ENCODE peak calls at places on chromosome 22, in eight cellular contexts. One of them, this sample, is unnamed.

GRCh38 chr22:36144886-36145541 is 15.5 kb downstream of the APOL3 start:
- DNase-seq in MM.1S: peak
- DNase-seq in occipital lobe: peak
- DNase-seq in T-helper 1 cell: no peak
- DNase-seq in HuH-7: peak
- DNase-seq in stimulated activated CD8-positive, alpha-beta memory T cell treated with anti-CD3 and anti-CD28 coated beads, Interleukin-15, amount 100 ng/mL, for 24 hours: no peak
- DNase-seq in heart right ventricle: peak
- DNase-seq in T47D: peak
- DNase-seq in this sample: peak

GRCh38 chr22:23179381-23180294 is 671 bp upstream of the BCR start:
- DNase-seq in MM.1S: peak
- DNase-seq in occipital lobe: no peak
- DNase-seq in T-helper 1 cell: no peak
- DNase-seq in HuH-7: peak
- DNase-seq in stimulated activated CD8-positive, alpha-beta memory T cell treated with anti-CD3 and anti-CD28 coated beads, Interleukin-15, amount 100 ng/mL, for 24 hours: no peak
- DNase-seq in heart right ventricle: peak
- DNase-seq in T47D: no peak
- DNase-seq in this sample: no peak

GRCh38 chr22:30113494-30113893 is 33.2 kb downstream of the HORMAD2 start:
- DNase-seq in MM.1S: no peak
- DNase-seq in occipital lobe: no peak
- DNase-seq in T-helper 1 cell: no peak
- DNase-seq in HuH-7: no peak
- DNase-seq in stimulated activated CD8-positive, alpha-beta memory T cell treated with anti-CD3 and anti-CD28 coated beads, Interleukin-15, amount 100 ng/mL, for 24 hours: no peak
- DNase-seq in heart right ventricle: no peak
- DNase-seq in T47D: no peak
- DNase-seq in this sample: no peak

GRCh38 chr22:50547231-50547851 is 1.6 kb downstream of the KLHDC7B start:
- DNase-seq in MM.1S: no peak
- DNase-seq in occipital lobe: no peak
- DNase-seq in T-helper 1 cell: no peak
- DNase-seq in HuH-7: no peak
- DNase-seq in stimulated activated CD8-positive, alpha-beta memory T cell treated with anti-CD3 and anti-CD28 coated beads, Interleukin-15, amount 100 ng/mL, for 24 hours: no peak
- DNase-seq in heart right ventricle: no peak
- DNase-seq in T47D: no peak
- DNase-seq in this sample: no peak

GRCh38 chr22:21590809-21591641 is 23.5 kb downstream of the UBE2L3 start:
- DNase-seq in MM.1S: no peak
- DNase-seq in occipital lobe: peak
- DNase-seq in T-helper 1 cell: no peak
- DNase-seq in HuH-7: no peak
- DNase-seq in stimulated activated CD8-positive, alpha-beta memory T cell treated with anti-CD3 and anti-CD28 coated beads, Interleukin-15, amount 100 ng/mL, for 24 hours: no peak
- DNase-seq in heart right ventricle: no peak
- DNase-seq in T47D: no peak
- DNase-seq in this sample: no peak

GRCh38 chr22:26330971-26331625 is 98.0 kb upstream of the ASPHD2 start:
- DNase-seq in MM.1S: peak
- DNase-seq in occipital lobe: peak
- DNase-seq in T-helper 1 cell: peak
- DNase-seq in HuH-7: peak
- DNase-seq in stimulated activated CD8-positive, alpha-beta memory T cell treated with anti-CD3 and anti-CD28 coated beads, Interleukin-15, amount 100 ng/mL, for 24 hours: no peak
- DNase-seq in heart right ventricle: no peak
- DNase-seq in T47D: peak
- DNase-seq in this sample: peak

GRCh38 chr22:37014835-37015586 is 4.2 kb downstream of the TST start:
- DNase-seq in MM.1S: no peak
- DNase-seq in occipital lobe: no peak
- DNase-seq in T-helper 1 cell: no peak
- DNase-seq in HuH-7: no peak
- DNase-seq in stimulated activated CD8-positive, alpha-beta memory T cell treated with anti-CD3 and anti-CD28 coated beads, Interleukin-15, amount 100 ng/mL, for 24 hours: no peak
- DNase-seq in heart right ventricle: no peak
- DNase-seq in T47D: no peak
- DNase-seq in this sample: no peak

GRCh38 chr22:50528682-50529415 is 963 bp downstream of the TYMP start:
- DNase-seq in MM.1S: no peak
- DNase-seq in occipital lobe: no peak
- DNase-seq in T-helper 1 cell: no peak
- DNase-seq in HuH-7: no peak
- DNase-seq in stimulated activated CD8-positive, alpha-beta memory T cell treated with anti-CD3 and anti-CD28 coated beads, Interleukin-15, amount 100 ng/mL, for 24 hours: no peak
- DNase-seq in heart right ventricle: no peak
- DNase-seq in T47D: no peak
- DNase-seq in this sample: no peak

GRCh38 chr22:50713008-50713385 is 25.0 kb upstream of the ACR start:
- DNase-seq in MM.1S: no peak
- DNase-seq in occipital lobe: no peak
- DNase-seq in T-helper 1 cell: no peak
- DNase-seq in HuH-7: no peak
- DNase-seq in stimulated activated CD8-positive, alpha-beta memory T cell treated with anti-CD3 and anti-CD28 coated beads, Interleukin-15, amount 100 ng/mL, for 24 hours: no peak
- DNase-seq in heart right ventricle: no peak
- DNase-seq in T47D: no peak
- DNase-seq in this sample: no peak

GRCh38 chr22:29202231-29203192 is 3.2 kb upstream of the EMID1 start:
- DNase-seq in MM.1S: peak
- DNase-seq in occipital lobe: no peak
- DNase-seq in T-helper 1 cell: no peak
- DNase-seq in HuH-7: peak
- DNase-seq in stimulated activated CD8-positive, alpha-beta memory T cell treated with anti-CD3 and anti-CD28 coated beads, Interleukin-15, amount 100 ng/mL, for 24 hours: no peak
- DNase-seq in heart right ventricle: peak
- DNase-seq in T47D: peak
- DNase-seq in this sample: no peak

GRCh38 chr22:22938672-22939536 is 51.3 kb downstream of the IGLL5 start:
- DNase-seq in MM.1S: no peak
- DNase-seq in occipital lobe: no peak
- DNase-seq in T-helper 1 cell: no peak
- DNase-seq in HuH-7: no peak
- DNase-seq in stimulated activated CD8-positive, alpha-beta memory T cell treated with anti-CD3 and anti-CD28 coated beads, Interleukin-15, amount 100 ng/mL, for 24 hours: no peak
- DNase-seq in heart right ventricle: no peak
- DNase-seq in T47D: no peak
- DNase-seq in this sample: no peak

GRCh38 chr22:35043251-35043931 is 22.6 kb upstream of the ISX start:
- DNase-seq in MM.1S: peak
- DNase-seq in occipital lobe: no peak
- DNase-seq in T-helper 1 cell: no peak
- DNase-seq in HuH-7: peak
- DNase-seq in stimulated activated CD8-positive, alpha-beta memory T cell treated with anti-CD3 and anti-CD28 coated beads, Interleukin-15, amount 100 ng/mL, for 24 hours: no peak
- DNase-seq in heart right ventricle: no peak
- DNase-seq in T47D: peak
- DNase-seq in this sample: no peak

GRCh38 chr22:41596776-41597634 is 7.4 kb upstream of the PMM1 start:
- DNase-seq in MM.1S: peak
- DNase-seq in occipital lobe: peak
- DNase-seq in T-helper 1 cell: no peak
- DNase-seq in HuH-7: peak
- DNase-seq in stimulated activated CD8-positive, alpha-beta memory T cell treated with anti-CD3 and anti-CD28 coated beads, Interleukin-15, amount 100 ng/mL, for 24 hours: no peak
- DNase-seq in heart right ventricle: peak
- DNase-seq in T47D: peak
- DNase-seq in this sample: peak

GRCh38 chr22:20438066-20438677 is 547 bp upstream of the SCARF2 start:
- DNase-seq in MM.1S: no peak
- DNase-seq in occipital lobe: no peak
- DNase-seq in T-helper 1 cell: no peak
- DNase-seq in HuH-7: no peak
- DNase-seq in stimulated activated CD8-positive, alpha-beta memory T cell treated with anti-CD3 and anti-CD28 coated beads, Interleukin-15, amount 100 ng/mL, for 24 hours: no peak
- DNase-seq in heart right ventricle: no peak
- DNase-seq in T47D: no peak
- DNase-seq in this sample: peak

GRCh38 chr22:38081636-38081940 is 2.4 kb downstream of the SLC16A8 start:
- DNase-seq in MM.1S: no peak
- DNase-seq in occipital lobe: no peak
- DNase-seq in T-helper 1 cell: no peak
- DNase-seq in HuH-7: no peak
- DNase-seq in stimulated activated CD8-positive, alpha-beta memory T cell treated with anti-CD3 and anti-CD28 coated beads, Interleukin-15, amount 100 ng/mL, for 24 hours: no peak
- DNase-seq in heart right ventricle: no peak
- DNase-seq in T47D: no peak
- DNase-seq in this sample: no peak

GRCh38 chr22:44427506-44428470 is 70.2 kb downstream of the RTL6 start:
- DNase-seq in MM.1S: no peak
- DNase-seq in occipital lobe: no peak
- DNase-seq in T-helper 1 cell: no peak
- DNase-seq in HuH-7: no peak
- DNase-seq in stimulated activated CD8-positive, alpha-beta memory T cell treated with anti-CD3 and anti-CD28 coated beads, Interleukin-15, amount 100 ng/mL, for 24 hours: no peak
- DNase-seq in heart right ventricle: no peak
- DNase-seq in T47D: no peak
- DNase-seq in this sample: no peak

GRCh38 chr22:46800102-46800857 is 37.8 kb downstream of the TBC1D22A start:
- DNase-seq in MM.1S: no peak
- DNase-seq in occipital lobe: no peak
- DNase-seq in T-helper 1 cell: no peak
- DNase-seq in HuH-7: no peak
- DNase-seq in stimulated activated CD8-positive, alpha-beta memory T cell treated with anti-CD3 and anti-CD28 coated beads, Interleukin-15, amount 100 ng/mL, for 24 hours: no peak
- DNase-seq in heart right ventricle: no peak
- DNase-seq in T47D: no peak
- DNase-seq in this sample: no peak

GRCh38 chr22:45537734-45538181 is 35.1 kb downstream of the FBLN1 start:
- DNase-seq in MM.1S: no peak
- DNase-seq in occipital lobe: no peak
- DNase-seq in T-helper 1 cell: no peak
- DNase-seq in HuH-7: no peak
- DNase-seq in stimulated activated CD8-positive, alpha-beta memory T cell treated with anti-CD3 and anti-CD28 coated beads, Interleukin-15, amount 100 ng/mL, for 24 hours: no peak
- DNase-seq in heart right ventricle: peak
- DNase-seq in T47D: no peak
- DNase-seq in this sample: peak

GRCh38 chr22:23970201-23970641 is 3.5 kb downstream of the DDTL start:
- DNase-seq in MM.1S: no peak
- DNase-seq in occipital lobe: no peak
- DNase-seq in T-helper 1 cell: no peak
- DNase-seq in HuH-7: no peak
- DNase-seq in stimulated activated CD8-positive, alpha-beta memory T cell treated with anti-CD3 and anti-CD28 coated beads, Interleukin-15, amount 100 ng/mL, for 24 hours: no peak
- DNase-seq in heart right ventricle: no peak
- DNase-seq in T47D: no peak
- DNase-seq in this sample: no peak

GRCh38 chr22:49934144-49934890 is 15.9 kb downstream of the CRELD2 start:
- DNase-seq in MM.1S: no peak
- DNase-seq in occipital lobe: no peak
- DNase-seq in T-helper 1 cell: peak
- DNase-seq in HuH-7: no peak
- DNase-seq in stimulated activated CD8-positive, alpha-beta memory T cell treated with anti-CD3 and anti-CD28 coated beads, Interleukin-15, amount 100 ng/mL, for 24 hours: no peak
- DNase-seq in heart right ventricle: peak
- DNase-seq in T47D: no peak
- DNase-seq in this sample: peak

GRCh38 chr22:49903322-49904039 is 14.8 kb downstream of the ALG12 start:
- DNase-seq in MM.1S: no peak
- DNase-seq in occipital lobe: no peak
- DNase-seq in T-helper 1 cell: no peak
- DNase-seq in HuH-7: no peak
- DNase-seq in stimulated activated CD8-positive, alpha-beta memory T cell treated with anti-CD3 and anti-CD28 coated beads, Interleukin-15, amount 100 ng/mL, for 24 hours: no peak
- DNase-seq in heart right ventricle: no peak
- DNase-seq in T47D: no peak
- DNase-seq in this sample: no peak

GRCh38 chr22:26672590-26673468 is 15.4 kb downstream of the MIAT start:
- DNase-seq in MM.1S: peak
- DNase-seq in occipital lobe: peak
- DNase-seq in T-helper 1 cell: peak
- DNase-seq in HuH-7: peak
- DNase-seq in stimulated activated CD8-positive, alpha-beta memory T cell treated with anti-CD3 and anti-CD28 coated beads, Interleukin-15, amount 100 ng/mL, for 24 hours: peak
- DNase-seq in heart right ventricle: peak
- DNase-seq in T47D: peak
- DNase-seq in this sample: peak

GRCh38 chr22:43711681-43712080 is 100.4 kb downstream of the EFCAB6 start:
- DNase-seq in MM.1S: no peak
- DNase-seq in occipital lobe: no peak
- DNase-seq in T-helper 1 cell: no peak
- DNase-seq in HuH-7: no peak
- DNase-seq in stimulated activated CD8-positive, alpha-beta memory T cell treated with anti-CD3 and anti-CD28 coated beads, Interleukin-15, amount 100 ng/mL, for 24 hours: no peak
- DNase-seq in heart right ventricle: no peak
- DNase-seq in T47D: no peak
- DNase-seq in this sample: no peak

GRCh38 chr22:28948404-28948803 is 65.0 kb downstream of the ZNRF3 start:
- DNase-seq in MM.1S: no peak
- DNase-seq in occipital lobe: no peak
- DNase-seq in T-helper 1 cell: no peak
- DNase-seq in HuH-7: no peak
- DNase-seq in stimulated activated CD8-positive, alpha-beta memory T cell treated with anti-CD3 and anti-CD28 coated beads, Interleukin-15, amount 100 ng/mL, for 24 hours: no peak
- DNase-seq in heart right ventricle: no peak
- DNase-seq in T47D: no peak
- DNase-seq in this sample: no peak

GRCh38 chr22:24423519-24424000 is 3.8 kb upstream of the ADORA2A start:
- DNase-seq in MM.1S: peak
- DNase-seq in occipital lobe: no peak
- DNase-seq in T-helper 1 cell: peak
- DNase-seq in HuH-7: peak
- DNase-seq in stimulated activated CD8-positive, alpha-beta memory T cell treated with anti-CD3 and anti-CD28 coated beads, Interleukin-15, amount 100 ng/mL, for 24 hours: peak
- DNase-seq in heart right ventricle: peak
- DNase-seq in T47D: peak
- DNase-seq in this sample: peak

GRCh38 chr22:45235101-45235777 is 5.5 kb downstream of the KIAA0930 start:
- DNase-seq in MM.1S: peak
- DNase-seq in occipital lobe: no peak
- DNase-seq in T-helper 1 cell: no peak
- DNase-seq in HuH-7: no peak
- DNase-seq in stimulated activated CD8-positive, alpha-beta memory T cell treated with anti-CD3 and anti-CD28 coated beads, Interleukin-15, amount 100 ng/mL, for 24 hours: no peak
- DNase-seq in heart right ventricle: peak
- DNase-seq in T47D: no peak
- DNase-seq in this sample: no peak

GRCh38 chr22:23044570-23044969 is 25.7 kb upstream of the GNAZ start:
- DNase-seq in MM.1S: no peak
- DNase-seq in occipital lobe: no peak
- DNase-seq in T-helper 1 cell: no peak
- DNase-seq in HuH-7: no peak
- DNase-seq in stimulated activated CD8-positive, alpha-beta memory T cell treated with anti-CD3 and anti-CD28 coated beads, Interleukin-15, amount 100 ng/mL, for 24 hours: no peak
- DNase-seq in heart right ventricle: no peak
- DNase-seq in T47D: no peak
- DNase-seq in this sample: no peak

GRCh38 chr22:31646186-31647019 is 15.6 kb downstream of the PISD start:
- DNase-seq in MM.1S: no peak
- DNase-seq in occipital lobe: no peak
- DNase-seq in T-helper 1 cell: no peak
- DNase-seq in HuH-7: no peak
- DNase-seq in stimulated activated CD8-positive, alpha-beta memory T cell treated with anti-CD3 and anti-CD28 coated beads, Interleukin-15, amount 100 ng/mL, for 24 hours: no peak
- DNase-seq in heart right ventricle: no peak
- DNase-seq in T47D: no peak
- DNase-seq in this sample: peak

GRCh38 chr22:35781898-35782297 is 64.2 kb downstream of the APOL5 start:
- DNase-seq in MM.1S: no peak
- DNase-seq in occipital lobe: no peak
- DNase-seq in T-helper 1 cell: no peak
- DNase-seq in HuH-7: no peak
- DNase-seq in stimulated activated CD8-positive, alpha-beta memory T cell treated with anti-CD3 and anti-CD28 coated beads, Interleukin-15, amount 100 ng/mL, for 24 hours: no peak
- DNase-seq in heart right ventricle: no peak
- DNase-seq in T47D: no peak
- DNase-seq in this sample: no peak

GRCh38 chr22:50189849-50190181 is 4.1 kb downstream of the TRABD start:
- DNase-seq in MM.1S: peak
- DNase-seq in occipital lobe: no peak
- DNase-seq in T-helper 1 cell: no peak
- DNase-seq in HuH-7: no peak
- DNase-seq in stimulated activated CD8-positive, alpha-beta memory T cell treated with anti-CD3 and anti-CD28 coated beads, Interleukin-15, amount 100 ng/mL, for 24 hours: no peak
- DNase-seq in heart right ventricle: peak
- DNase-seq in T47D: no peak
- DNase-seq in this sample: peak

GRCh38 chr22:50298937-50299656 is 8.3 kb downstream of the PLXNB2 start:
- DNase-seq in MM.1S: no peak
- DNase-seq in occipital lobe: no peak
- DNase-seq in T-helper 1 cell: no peak
- DNase-seq in HuH-7: peak
- DNase-seq in stimulated activated CD8-positive, alpha-beta memory T cell treated with anti-CD3 and anti-CD28 coated beads, Interleukin-15, amount 100 ng/mL, for 24 hours: no peak
- DNase-seq in heart right ventricle: peak
- DNase-seq in T47D: no peak
- DNase-seq in this sample: no peak

This sample was measured in fibroblast of the aortic adventitia.